ENCODE peak calls at places on chromosome 11, in five cellular contexts. One of them, this sample, is unnamed.

GRCh38 chr11:93784935-93785360 is 866 bp downstream of the MED17 start:
- DNase-seq in activated CD4-positive, alpha-beta memory T cell treated with anti-CD3 and anti-CD28 coated beads for 36 hours: peak
- DNase-seq in renal cortical epithelial cell: peak
- DNase-seq in Calu3: no peak
- DNase-seq in GM23338: peak
- DNase-seq in this sample: no peak

GRCh38 chr11:133710241-133710640 is 135.1 kb downstream of the SPATA19 start:
- DNase-seq in activated CD4-positive, alpha-beta memory T cell treated with anti-CD3 and anti-CD28 coated beads for 36 hours: no peak
- DNase-seq in renal cortical epithelial cell: no peak
- DNase-seq in Calu3: no peak
- DNase-seq in GM23338: no peak
- DNase-seq in this sample: no peak

GRCh38 chr11:32893947-32894827 is 1.6 kb downstream of the QSER1 start:
- DNase-seq in activated CD4-positive, alpha-beta memory T cell treated with anti-CD3 and anti-CD28 coated beads for 36 hours: peak
- DNase-seq in renal cortical epithelial cell: peak
- DNase-seq in Calu3: peak
- DNase-seq in GM23338: peak
- DNase-seq in this sample: peak

GRCh38 chr11:31943056-31943780 is 132.1 kb upstream of the PAX6 start:
- DNase-seq in activated CD4-positive, alpha-beta memory T cell treated with anti-CD3 and anti-CD28 coated beads for 36 hours: no peak
- DNase-seq in renal cortical epithelial cell: no peak
- DNase-seq in Calu3: no peak
- DNase-seq in GM23338: peak
- DNase-seq in this sample: no peak

GRCh38 chr11:35748644-35749043 is 86.1 kb downstream of the TRIM44 start:
- DNase-seq in activated CD4-positive, alpha-beta memory T cell treated with anti-CD3 and anti-CD28 coated beads for 36 hours: no peak
- DNase-seq in renal cortical epithelial cell: peak
- DNase-seq in Calu3: no peak
- DNase-seq in GM23338: no peak
- DNase-seq in this sample: no peak

GRCh38 chr11:58905141-58905715 is 34.1 kb upstream of the GLYATL1 start:
- DNase-seq in activated CD4-positive, alpha-beta memory T cell treated with anti-CD3 and anti-CD28 coated beads for 36 hours: no peak
- DNase-seq in renal cortical epithelial cell: no peak
- DNase-seq in Calu3: no peak
- DNase-seq in GM23338: peak
- DNase-seq in this sample: no peak

GRCh38 chr11:60457576-60457975 is 1.9 kb downstream of the MS4A1 start:
- DNase-seq in activated CD4-positive, alpha-beta memory T cell treated with anti-CD3 and anti-CD28 coated beads for 36 hours: no peak
- DNase-seq in renal cortical epithelial cell: no peak
- DNase-seq in Calu3: no peak
- DNase-seq in GM23338: no peak
- DNase-seq in this sample: no peak

GRCh38 chr11:124536520-124536919 is 6.9 kb downstream of the OR8B12 start:
- DNase-seq in activated CD4-positive, alpha-beta memory T cell treated with anti-CD3 and anti-CD28 coated beads for 36 hours: no peak
- DNase-seq in renal cortical epithelial cell: no peak
- DNase-seq in Calu3: peak
- DNase-seq in GM23338: peak
- DNase-seq in this sample: no peak

GRCh38 chr11:31214337-31214736 is 155.2 kb downstream of the DCDC1 start:
- DNase-seq in activated CD4-positive, alpha-beta memory T cell treated with anti-CD3 and anti-CD28 coated beads for 36 hours: no peak
- DNase-seq in renal cortical epithelial cell: no peak
- DNase-seq in Calu3: no peak
- DNase-seq in GM23338: no peak
- DNase-seq in this sample: no peak

GRCh38 chr11:71221201-71221600 is 31.2 kb downstream of the SHANK2 start:
- DNase-seq in activated CD4-positive, alpha-beta memory T cell treated with anti-CD3 and anti-CD28 coated beads for 36 hours: no peak
- DNase-seq in renal cortical epithelial cell: no peak
- DNase-seq in Calu3: no peak
- DNase-seq in GM23338: no peak
- DNase-seq in this sample: no peak

GRCh38 chr11:61004037-61004641 is 32.7 kb downstream of the CD6 start:
- DNase-seq in activated CD4-positive, alpha-beta memory T cell treated with anti-CD3 and anti-CD28 coated beads for 36 hours: peak
- DNase-seq in renal cortical epithelial cell: no peak
- DNase-seq in Calu3: no peak
- DNase-seq in GM23338: no peak
- DNase-seq in this sample: peak

GRCh38 chr11:102111011-102111786 is 952 bp downstream of the YAP1 start:
- DNase-seq in activated CD4-positive, alpha-beta memory T cell treated with anti-CD3 and anti-CD28 coated beads for 36 hours: peak
- DNase-seq in renal cortical epithelial cell: peak
- DNase-seq in Calu3: peak
- DNase-seq in GM23338: peak
- DNase-seq in this sample: peak

GRCh38 chr11:117010808-117011540 is 87.3 kb downstream of the SIK3 start:
- DNase-seq in activated CD4-positive, alpha-beta memory T cell treated with anti-CD3 and anti-CD28 coated beads for 36 hours: no peak
- DNase-seq in renal cortical epithelial cell: peak
- DNase-seq in Calu3: no peak
- DNase-seq in GM23338: no peak
- DNase-seq in this sample: no peak

GRCh38 chr11:111542606-111543275 is 2.2 kb downstream of the LAYN start:
- DNase-seq in activated CD4-positive, alpha-beta memory T cell treated with anti-CD3 and anti-CD28 coated beads for 36 hours: no peak
- DNase-seq in renal cortical epithelial cell: no peak
- DNase-seq in Calu3: no peak
- DNase-seq in GM23338: no peak
- DNase-seq in this sample: no peak

GRCh38 chr11:64654958-64655541 is 64.0 kb downstream of the SLC22A12 start:
- DNase-seq in activated CD4-positive, alpha-beta memory T cell treated with anti-CD3 and anti-CD28 coated beads for 36 hours: no peak
- DNase-seq in renal cortical epithelial cell: no peak
- DNase-seq in Calu3: no peak
- DNase-seq in GM23338: no peak
- DNase-seq in this sample: no peak

GRCh38 chr11:117407016-117407415 is 79.4 kb downstream of the CEP164 start:
- DNase-seq in activated CD4-positive, alpha-beta memory T cell treated with anti-CD3 and anti-CD28 coated beads for 36 hours: no peak
- DNase-seq in renal cortical epithelial cell: no peak
- DNase-seq in Calu3: no peak
- DNase-seq in GM23338: no peak
- DNase-seq in this sample: no peak

GRCh38 chr11:31437742-31438435 is 68.2 kb downstream of the DNAJC24 start:
- DNase-seq in activated CD4-positive, alpha-beta memory T cell treated with anti-CD3 and anti-CD28 coated beads for 36 hours: no peak
- DNase-seq in renal cortical epithelial cell: no peak
- DNase-seq in Calu3: no peak
- DNase-seq in GM23338: no peak
- DNase-seq in this sample: peak

GRCh38 chr11:1153105-1153950 is 4.4 kb upstream of the MUC5AC start:
- DNase-seq in activated CD4-positive, alpha-beta memory T cell treated with anti-CD3 and anti-CD28 coated beads for 36 hours: peak
- DNase-seq in renal cortical epithelial cell: no peak
- DNase-seq in Calu3: peak
- DNase-seq in GM23338: no peak
- DNase-seq in this sample: no peak

GRCh38 chr11:9753031-9753430 is 89.2 kb downstream of the SWAP70 start:
- DNase-seq in activated CD4-positive, alpha-beta memory T cell treated with anti-CD3 and anti-CD28 coated beads for 36 hours: peak
- DNase-seq in renal cortical epithelial cell: peak
- DNase-seq in Calu3: no peak
- DNase-seq in GM23338: no peak
- DNase-seq in this sample: no peak

GRCh38 chr11:111730871-111731591 is 35.2 kb downstream of the PPP2R1B start:
- DNase-seq in activated CD4-positive, alpha-beta memory T cell treated with anti-CD3 and anti-CD28 coated beads for 36 hours: no peak
- DNase-seq in renal cortical epithelial cell: peak
- DNase-seq in Calu3: no peak
- DNase-seq in GM23338: no peak
- DNase-seq in this sample: peak

GRCh38 chr11:63635762-63636465 is 21.7 kb upstream of the PLAAT3 start:
- DNase-seq in activated CD4-positive, alpha-beta memory T cell treated with anti-CD3 and anti-CD28 coated beads for 36 hours: peak
- DNase-seq in renal cortical epithelial cell: peak
- DNase-seq in Calu3: peak
- DNase-seq in GM23338: peak
- DNase-seq in this sample: peak

GRCh38 chr11:72840780-72841179 is 26.6 kb downstream of the ATG16L2 start:
- DNase-seq in activated CD4-positive, alpha-beta memory T cell treated with anti-CD3 and anti-CD28 coated beads for 36 hours: no peak
- DNase-seq in renal cortical epithelial cell: peak
- DNase-seq in Calu3: no peak
- DNase-seq in GM23338: no peak
- DNase-seq in this sample: no peak

GRCh38 chr11:111983187-111983986 is 41.8 kb upstream of the DLAT start:
- DNase-seq in activated CD4-positive, alpha-beta memory T cell treated with anti-CD3 and anti-CD28 coated beads for 36 hours: no peak
- DNase-seq in renal cortical epithelial cell: peak
- DNase-seq in Calu3: peak
- DNase-seq in GM23338: peak
- DNase-seq in this sample: peak

This sample was measured in SJCRH30.